ENCODE peak calls at places on chromosome 7, in nine cellular contexts. One of them, this sample, is unnamed.

GRCh38 chr7:129952164-129952652 is 552 bp downstream of the UBE2H start:
- DNase-seq in activated naive CD4-positive, alpha-beta T cell: peak; percentile 8
- DNase-seq in NCI-H460: no peak
- DNase-seq in iPS-NIHi11: no peak
- DNase-seq in posterior vena cava: peak; percentile 83
- DNase-seq in HCEC 1CT: peak; percentile 66
- DNase-seq in type B pancreatic cell: no peak
- DNase-seq in hepatocyte: peak; percentile 59
- DNase-seq in activated CD4-positive, alpha-beta T cell treated with anti-CD3 and anti-CD28 coated beads, Interleukin-2, amount 50 U/mL, for 1 hour: peak; percentile 21
- DNase-seq in this sample: peak; percentile 60

GRCh38 chr7:17152698-17153097 is 145.8 kb upstream of the AHR start:
- DNase-seq in activated naive CD4-positive, alpha-beta T cell: no peak
- DNase-seq in HCEC 1CT: no peak
- DNase-seq in hepatocyte: no peak
- DNase-seq in type B pancreatic cell: no peak
- DNase-seq in iPS-NIHi11: no peak
- DNase-seq in NCI-H460: no peak
- DNase-seq in activated CD4-positive, alpha-beta T cell treated with anti-CD3 and anti-CD28 coated beads, Interleukin-2, amount 50 U/mL, for 1 hour: no peak
- DNase-seq in posterior vena cava: no peak
- DNase-seq in this sample: no peak

GRCh38 chr7:1450431-1450830 is 8.8 kb downstream of the MICALL2 start:
- DNase-seq in posterior vena cava: no peak
- DNase-seq in hepatocyte: no peak
- DNase-seq in NCI-H460: no peak
- DNase-seq in activated CD4-positive, alpha-beta T cell treated with anti-CD3 and anti-CD28 coated beads, Interleukin-2, amount 50 U/mL, for 1 hour: no peak
- DNase-seq in type B pancreatic cell: no peak
- DNase-seq in HCEC 1CT: no peak
- DNase-seq in iPS-NIHi11: no peak
- DNase-seq in activated naive CD4-positive, alpha-beta T cell: no peak
- DNase-seq in this sample: no peak

GRCh38 chr7:79610301-79610700 is 156.8 kb upstream of the MAGI2 start:
- DNase-seq in activated CD4-positive, alpha-beta T cell treated with anti-CD3 and anti-CD28 coated beads, Interleukin-2, amount 50 U/mL, for 1 hour: no peak
- DNase-seq in type B pancreatic cell: no peak
- DNase-seq in activated naive CD4-positive, alpha-beta T cell: no peak
- DNase-seq in hepatocyte: no peak
- DNase-seq in NCI-H460: no peak
- DNase-seq in iPS-NIHi11: no peak
- DNase-seq in posterior vena cava: no peak
- DNase-seq in HCEC 1CT: no peak
- DNase-seq in this sample: no peak

GRCh38 chr7:139914861-139915300 is 85.8 kb downstream of the TBXAS1 start:
- DNase-seq in HCEC 1CT: peak; percentile 56
- DNase-seq in hepatocyte: no peak
- DNase-seq in activated CD4-positive, alpha-beta T cell treated with anti-CD3 and anti-CD28 coated beads, Interleukin-2, amount 50 U/mL, for 1 hour: no peak
- DNase-seq in type B pancreatic cell: no peak
- DNase-seq in NCI-H460: no peak
- DNase-seq in iPS-NIHi11: no peak
- DNase-seq in activated naive CD4-positive, alpha-beta T cell: no peak
- DNase-seq in posterior vena cava: no peak
- DNase-seq in this sample: no peak

GRCh38 chr7:141864765-141865447 is 23.6 kb upstream of the PRSS37 start:
- DNase-seq in hepatocyte: no peak
- DNase-seq in type B pancreatic cell: no peak
- DNase-seq in posterior vena cava: no peak
- DNase-seq in activated CD4-positive, alpha-beta T cell treated with anti-CD3 and anti-CD28 coated beads, Interleukin-2, amount 50 U/mL, for 1 hour: no peak
- DNase-seq in iPS-NIHi11: no peak
- DNase-seq in activated naive CD4-positive, alpha-beta T cell: no peak
- DNase-seq in HCEC 1CT: peak; percentile 58
- DNase-seq in NCI-H460: no peak
- DNase-seq in this sample: no peak

GRCh38 chr7:47401571-47402570 is 180.0 kb downstream of the TNS3 start:
- DNase-seq in posterior vena cava: peak; percentile 47
- DNase-seq in HCEC 1CT: no peak
- DNase-seq in activated CD4-positive, alpha-beta T cell treated with anti-CD3 and anti-CD28 coated beads, Interleukin-2, amount 50 U/mL, for 1 hour: no peak
- DNase-seq in NCI-H460: no peak
- DNase-seq in hepatocyte: no peak
- DNase-seq in activated naive CD4-positive, alpha-beta T cell: no peak
- DNase-seq in type B pancreatic cell: no peak
- DNase-seq in iPS-NIHi11: no peak
- DNase-seq in this sample: no peak

GRCh38 chr7:153422291-153423189 is 629.7 kb upstream of the DPP6 start:
- DNase-seq in iPS-NIHi11: no peak
- DNase-seq in HCEC 1CT: no peak
- DNase-seq in posterior vena cava: no peak
- DNase-seq in NCI-H460: no peak
- DNase-seq in activated naive CD4-positive, alpha-beta T cell: no peak
- DNase-seq in type B pancreatic cell: no peak
- DNase-seq in activated CD4-positive, alpha-beta T cell treated with anti-CD3 and anti-CD28 coated beads, Interleukin-2, amount 50 U/mL, for 1 hour: no peak
- DNase-seq in hepatocyte: no peak
- DNase-seq in this sample: no peak

GRCh38 chr7:107996072-107996824 is 6.7 kb downstream of the LAMB1 start:
- DNase-seq in iPS-NIHi11: no peak
- DNase-seq in posterior vena cava: no peak
- DNase-seq in activated CD4-positive, alpha-beta T cell treated with anti-CD3 and anti-CD28 coated beads, Interleukin-2, amount 50 U/mL, for 1 hour: no peak
- DNase-seq in HCEC 1CT: peak; percentile 73
- DNase-seq in activated naive CD4-positive, alpha-beta T cell: no peak
- DNase-seq in NCI-H460: no peak
- DNase-seq in type B pancreatic cell: no peak
- DNase-seq in hepatocyte: no peak
- DNase-seq in this sample: no peak

GRCh38 chr7:47407821-47408674 is 173.9 kb downstream of the TNS3 start:
- DNase-seq in type B pancreatic cell: no peak
- DNase-seq in posterior vena cava: peak; percentile 56
- DNase-seq in activated naive CD4-positive, alpha-beta T cell: no peak
- DNase-seq in NCI-H460: no peak
- DNase-seq in activated CD4-positive, alpha-beta T cell treated with anti-CD3 and anti-CD28 coated beads, Interleukin-2, amount 50 U/mL, for 1 hour: no peak
- DNase-seq in hepatocyte: no peak
- DNase-seq in iPS-NIHi11: no peak
- DNase-seq in HCEC 1CT: no peak
- DNase-seq in this sample: no peak

GRCh38 chr7:1691096-1691495 is 21.0 kb downstream of the ELFN1 start:
- DNase-seq in activated naive CD4-positive, alpha-beta T cell: no peak
- DNase-seq in iPS-NIHi11: no peak
- DNase-seq in HCEC 1CT: no peak
- DNase-seq in type B pancreatic cell: peak; percentile 56
- DNase-seq in NCI-H460: no peak
- DNase-seq in hepatocyte: no peak
- DNase-seq in activated CD4-positive, alpha-beta T cell treated with anti-CD3 and anti-CD28 coated beads, Interleukin-2, amount 50 U/mL, for 1 hour: no peak
- DNase-seq in posterior vena cava: peak; percentile 58
- DNase-seq in this sample: no peak

GRCh38 chr7:8274589-8274988 is 12.6 kb upstream of the ICA1 start:
- DNase-seq in posterior vena cava: no peak
- DNase-seq in iPS-NIHi11: no peak
- DNase-seq in hepatocyte: no peak
- DNase-seq in activated naive CD4-positive, alpha-beta T cell: no peak
- DNase-seq in type B pancreatic cell: no peak
- DNase-seq in NCI-H460: no peak
- DNase-seq in activated CD4-positive, alpha-beta T cell treated with anti-CD3 and anti-CD28 coated beads, Interleukin-2, amount 50 U/mL, for 1 hour: no peak
- DNase-seq in HCEC 1CT: peak; percentile 4
- DNase-seq in this sample: no peak

GRCh38 chr7:142898377-142899235 is 13.1 kb upstream of the TRPV6 start:
- DNase-seq in posterior vena cava: no peak
- DNase-seq in activated naive CD4-positive, alpha-beta T cell: no peak
- DNase-seq in activated CD4-positive, alpha-beta T cell treated with anti-CD3 and anti-CD28 coated beads, Interleukin-2, amount 50 U/mL, for 1 hour: no peak
- DNase-seq in NCI-H460: no peak
- DNase-seq in HCEC 1CT: no peak
- DNase-seq in hepatocyte: no peak
- DNase-seq in iPS-NIHi11: no peak
- DNase-seq in type B pancreatic cell: no peak
- DNase-seq in this sample: no peak

GRCh38 chr7:2317556-2318293 is 3.5 kb upstream of the SNX8 start:
- DNase-seq in HCEC 1CT: no peak
- DNase-seq in hepatocyte: no peak
- DNase-seq in type B pancreatic cell: no peak
- DNase-seq in activated naive CD4-positive, alpha-beta T cell: no peak
- DNase-seq in NCI-H460: no peak
- DNase-seq in iPS-NIHi11: no peak
- DNase-seq in activated CD4-positive, alpha-beta T cell treated with anti-CD3 and anti-CD28 coated beads, Interleukin-2, amount 50 U/mL, for 1 hour: no peak
- DNase-seq in posterior vena cava: no peak
- DNase-seq in this sample: no peak

GRCh38 chr7:22486597-22486996 is 13.4 kb downstream of the STEAP1B start:
- DNase-seq in HCEC 1CT: no peak
- DNase-seq in posterior vena cava: no peak
- DNase-seq in type B pancreatic cell: no peak
- DNase-seq in iPS-NIHi11: no peak
- DNase-seq in NCI-H460: no peak
- DNase-seq in activated naive CD4-positive, alpha-beta T cell: no peak
- DNase-seq in hepatocyte: no peak
- DNase-seq in activated CD4-positive, alpha-beta T cell treated with anti-CD3 and anti-CD28 coated beads, Interleukin-2, amount 50 U/mL, for 1 hour: no peak
- DNase-seq in this sample: no peak

GRCh38 chr7:6480323-6480660 is 32.5 kb upstream of the DAGLB start:
- DNase-seq in posterior vena cava: no peak
- DNase-seq in iPS-NIHi11: no peak
- DNase-seq in activated CD4-positive, alpha-beta T cell treated with anti-CD3 and anti-CD28 coated beads, Interleukin-2, amount 50 U/mL, for 1 hour: no peak
- DNase-seq in activated naive CD4-positive, alpha-beta T cell: no peak
- DNase-seq in hepatocyte: no peak
- DNase-seq in NCI-H460: no peak
- DNase-seq in type B pancreatic cell: no peak
- DNase-seq in HCEC 1CT: no peak
- DNase-seq in this sample: no peak

GRCh38 chr7:98892609-98893008 is 14.3 kb downstream of the TRRAP start:
- DNase-seq in type B pancreatic cell: no peak
- DNase-seq in activated naive CD4-positive, alpha-beta T cell: no peak
- DNase-seq in NCI-H460: no peak
- DNase-seq in activated CD4-positive, alpha-beta T cell treated with anti-CD3 and anti-CD28 coated beads, Interleukin-2, amount 50 U/mL, for 1 hour: no peak
- DNase-seq in iPS-NIHi11: no peak
- DNase-seq in posterior vena cava: no peak
- DNase-seq in HCEC 1CT: no peak
- DNase-seq in hepatocyte: no peak
- DNase-seq in this sample: no peak

GRCh38 chr7:28986723-28987122 is 28.6 kb upstream of the TRIL start:
- DNase-seq in type B pancreatic cell: no peak
- DNase-seq in activated CD4-positive, alpha-beta T cell treated with anti-CD3 and anti-CD28 coated beads, Interleukin-2, amount 50 U/mL, for 1 hour: no peak
- DNase-seq in activated naive CD4-positive, alpha-beta T cell: no peak
- DNase-seq in NCI-H460: no peak
- DNase-seq in posterior vena cava: no peak
- DNase-seq in iPS-NIHi11: no peak
- DNase-seq in hepatocyte: peak; percentile 55
- DNase-seq in HCEC 1CT: peak; percentile 66
- DNase-seq in this sample: no peak

GRCh38 chr7:33471636-33472242 is 342.4 kb downstream of the BBS9 start:
- DNase-seq in iPS-NIHi11: no peak
- DNase-seq in posterior vena cava: no peak
- DNase-seq in type B pancreatic cell: no peak
- DNase-seq in activated naive CD4-positive, alpha-beta T cell: no peak
- DNase-seq in hepatocyte: no peak
- DNase-seq in activated CD4-positive, alpha-beta T cell treated with anti-CD3 and anti-CD28 coated beads, Interleukin-2, amount 50 U/mL, for 1 hour: no peak
- DNase-seq in NCI-H460: no peak
- DNase-seq in HCEC 1CT: no peak
- DNase-seq in this sample: no peak

GRCh38 chr7:101589052-101589451 is 40.0 kb downstream of the MYL10 start:
- DNase-seq in posterior vena cava: peak; percentile 20
- DNase-seq in hepatocyte: no peak
- DNase-seq in iPS-NIHi11: no peak
- DNase-seq in activated naive CD4-positive, alpha-beta T cell: no peak
- DNase-seq in activated CD4-positive, alpha-beta T cell treated with anti-CD3 and anti-CD28 coated beads, Interleukin-2, amount 50 U/mL, for 1 hour: no peak
- DNase-seq in type B pancreatic cell: peak; percentile 55
- DNase-seq in NCI-H460: no peak
- DNase-seq in HCEC 1CT: no peak
- DNase-seq in this sample: no peak

GRCh38 chr7:159128767-159129166 is 15.9 kb downstream of the VIPR2 start:
- DNase-seq in type B pancreatic cell: peak; percentile 42
- DNase-seq in HCEC 1CT: no peak
- DNase-seq in NCI-H460: no peak
- DNase-seq in iPS-NIHi11: no peak
- DNase-seq in activated naive CD4-positive, alpha-beta T cell: no peak
- DNase-seq in hepatocyte: no peak
- DNase-seq in activated CD4-positive, alpha-beta T cell treated with anti-CD3 and anti-CD28 coated beads, Interleukin-2, amount 50 U/mL, for 1 hour: no peak
- DNase-seq in posterior vena cava: no peak
- DNase-seq in this sample: no peak

GRCh38 chr7:143299346-143299745 is 11.2 kb downstream of the CASP2 start:
- DNase-seq in type B pancreatic cell: no peak
- DNase-seq in HCEC 1CT: peak; percentile 80
- DNase-seq in activated CD4-positive, alpha-beta T cell treated with anti-CD3 and anti-CD28 coated beads, Interleukin-2, amount 50 U/mL, for 1 hour: no peak
- DNase-seq in hepatocyte: no peak
- DNase-seq in NCI-H460: no peak
- DNase-seq in activated naive CD4-positive, alpha-beta T cell: no peak
- DNase-seq in posterior vena cava: no peak
- DNase-seq in iPS-NIHi11: no peak
- DNase-seq in this sample: no peak

GRCh38 chr7:77747718-77748117 is 50.5 kb downstream of the TMEM60 start:
- DNase-seq in posterior vena cava: no peak
- DNase-seq in type B pancreatic cell: no peak
- DNase-seq in activated naive CD4-positive, alpha-beta T cell: no peak
- DNase-seq in NCI-H460: no peak
- DNase-seq in iPS-NIHi11: no peak
- DNase-seq in hepatocyte: no peak
- DNase-seq in activated CD4-positive, alpha-beta T cell treated with anti-CD3 and anti-CD28 coated beads, Interleukin-2, amount 50 U/mL, for 1 hour: no peak
- DNase-seq in HCEC 1CT: no peak
- DNase-seq in this sample: no peak

GRCh38 chr7:85630904-85631582 is 444.2 kb upstream of the SEMA3D start:
- DNase-seq in type B pancreatic cell: no peak
- DNase-seq in activated CD4-positive, alpha-beta T cell treated with anti-CD3 and anti-CD28 coated beads, Interleukin-2, amount 50 U/mL, for 1 hour: no peak
- DNase-seq in hepatocyte: no peak
- DNase-seq in iPS-NIHi11: no peak
- DNase-seq in activated naive CD4-positive, alpha-beta T cell: no peak
- DNase-seq in HCEC 1CT: no peak
- DNase-seq in posterior vena cava: no peak
- DNase-seq in NCI-H460: no peak
- DNase-seq in this sample: no peak

GRCh38 chr7:14902589-14902963 is at the start of gene DGKB:
- DNase-seq in activated CD4-positive, alpha-beta T cell treated with anti-CD3 and anti-CD28 coated beads, Interleukin-2, amount 50 U/mL, for 1 hour: no peak
- DNase-seq in NCI-H460: no peak
- DNase-seq in iPS-NIHi11: peak; percentile 22
- DNase-seq in hepatocyte: peak; percentile 18
- DNase-seq in HCEC 1CT: peak; percentile 22
- DNase-seq in type B pancreatic cell: no peak
- DNase-seq in activated naive CD4-positive, alpha-beta T cell: no peak
- DNase-seq in posterior vena cava: peak; percentile 43
- DNase-seq in this sample: no peak

GRCh38 chr7:110877086-110877485 is 213.8 kb upstream of the LRRN3 start:
- DNase-seq in activated CD4-positive, alpha-beta T cell treated with anti-CD3 and anti-CD28 coated beads, Interleukin-2, amount 50 U/mL, for 1 hour: no peak
- DNase-seq in posterior vena cava: no peak
- DNase-seq in iPS-NIHi11: no peak
- DNase-seq in activated naive CD4-positive, alpha-beta T cell: no peak
- DNase-seq in hepatocyte: no peak
- DNase-seq in type B pancreatic cell: no peak
- DNase-seq in HCEC 1CT: no peak
- DNase-seq in NCI-H460: no peak
- DNase-seq in this sample: no peak